ENCODE peak calls at places on chromosomes 6 and 20, in five cellular contexts. One of them, this sample, is unnamed.
A peak's percentile ranks its signal among the peaks of the same experiment; 100 is the strongest.

GRCh38 chr6:169891421-169891820 is 140.0 kb downstream of the ERMARD start:
- DNase-seq in GM23248: no peak
- DNase-seq in adipocyte: no peak
- DNase-seq in astrocyte of the spinal cord: no peak
- DNase-seq in fibroblast of mammary gland: no peak
- DNase-seq in this sample: no peak

GRCh38 chr6:118725944-118726343 is 74.6 kb upstream of the CEP85L start:
- DNase-seq in GM23248: no peak
- DNase-seq in adipocyte: no peak
- DNase-seq in astrocyte of the spinal cord: no peak
- DNase-seq in fibroblast of mammary gland: no peak
- DNase-seq in this sample: no peak

GRCh38 chr6:158843751-158844683 is 24.8 kb upstream of the EZR start:
- DNase-seq in GM23248: no peak
- DNase-seq in adipocyte: no peak
- DNase-seq in astrocyte of the spinal cord: no peak
- DNase-seq in fibroblast of mammary gland: no peak
- DNase-seq in this sample: no peak

GRCh38 chr20:21719592-21720214 is 14.2 kb downstream of the PAX1 start:
- DNase-seq in GM23248: peak; percentile 51
- DNase-seq in adipocyte: peak; percentile 84
- DNase-seq in astrocyte of the spinal cord: peak; percentile 67
- DNase-seq in fibroblast of mammary gland: peak; percentile 69
- DNase-seq in this sample: peak; percentile 77

GRCh38 chr6:17429381-17430061 is 36.1 kb downstream of the CAP2 start:
- DNase-seq in GM23248: peak; percentile 34
- DNase-seq in adipocyte: peak; percentile 27
- DNase-seq in astrocyte of the spinal cord: peak; percentile 54
- DNase-seq in fibroblast of mammary gland: peak; percentile 35
- DNase-seq in this sample: no peak

GRCh38 chr6:82227770-82228169 is 19.8 kb downstream of the IBTK start:
- DNase-seq in GM23248: no peak
- DNase-seq in adipocyte: no peak
- DNase-seq in astrocyte of the spinal cord: no peak
- DNase-seq in fibroblast of mammary gland: no peak
- DNase-seq in this sample: no peak

GRCh38 chr6:3075522-3076113 is 7.3 kb downstream of the RIPK1 start:
- DNase-seq in GM23248: no peak
- DNase-seq in adipocyte: no peak
- DNase-seq in astrocyte of the spinal cord: peak; percentile 12
- DNase-seq in fibroblast of mammary gland: peak; percentile 27
- DNase-seq in this sample: no peak

GRCh38 chr6:42449917-42450313 is 1.8 kb downstream of the TRERF1 start:
- DNase-seq in GM23248: peak; percentile 18
- DNase-seq in adipocyte: no peak
- DNase-seq in astrocyte of the spinal cord: no peak
- DNase-seq in fibroblast of mammary gland: peak; percentile 35
- DNase-seq in this sample: peak; percentile 14

GRCh38 chr20:21099653-21100589 is 6.2 kb downstream of the LINC00237 start:
- DNase-seq in GM23248: no peak
- DNase-seq in adipocyte: peak; percentile 1
- DNase-seq in astrocyte of the spinal cord: no peak
- DNase-seq in fibroblast of mammary gland: no peak
- DNase-seq in this sample: peak; percentile 30

GRCh38 chr20:58851221-58851968 is 693 bp upstream of the GNAS-AS1 start:
- DNase-seq in GM23248: peak; percentile 59
- DNase-seq in adipocyte: no peak
- DNase-seq in astrocyte of the spinal cord: no peak
- DNase-seq in fibroblast of mammary gland: no peak
- DNase-seq in this sample: no peak

GRCh38 chr20:18879262-18879661 is 65.7 kb downstream of the SCP2D1 start:
- DNase-seq in GM23248: no peak
- DNase-seq in adipocyte: no peak
- DNase-seq in astrocyte of the spinal cord: no peak
- DNase-seq in fibroblast of mammary gland: no peak
- DNase-seq in this sample: peak; percentile 84

GRCh38 chr6:111237757-111238260 is 150.5 kb downstream of the SLC16A10 start:
- DNase-seq in GM23248: peak; percentile 24
- DNase-seq in adipocyte: no peak
- DNase-seq in astrocyte of the spinal cord: no peak
- DNase-seq in fibroblast of mammary gland: peak; percentile 50
- DNase-seq in this sample: no peak

GRCh38 chr6:137811121-137811911 is 55.7 kb upstream of the TNFAIP3 start:
- DNase-seq in GM23248: peak; percentile 95
- DNase-seq in adipocyte: peak; percentile 74
- DNase-seq in astrocyte of the spinal cord: peak; percentile 85
- DNase-seq in fibroblast of mammary gland: peak; percentile 85
- DNase-seq in this sample: peak; percentile 98

GRCh38 chr6:1917628-1918371 is 308.1 kb downstream of the FOXC1 start:
- DNase-seq in GM23248: peak; percentile 90
- DNase-seq in adipocyte: peak; percentile 72
- DNase-seq in astrocyte of the spinal cord: peak; percentile 78
- DNase-seq in fibroblast of mammary gland: peak; percentile 85
- DNase-seq in this sample: peak; percentile 94

DNA sequence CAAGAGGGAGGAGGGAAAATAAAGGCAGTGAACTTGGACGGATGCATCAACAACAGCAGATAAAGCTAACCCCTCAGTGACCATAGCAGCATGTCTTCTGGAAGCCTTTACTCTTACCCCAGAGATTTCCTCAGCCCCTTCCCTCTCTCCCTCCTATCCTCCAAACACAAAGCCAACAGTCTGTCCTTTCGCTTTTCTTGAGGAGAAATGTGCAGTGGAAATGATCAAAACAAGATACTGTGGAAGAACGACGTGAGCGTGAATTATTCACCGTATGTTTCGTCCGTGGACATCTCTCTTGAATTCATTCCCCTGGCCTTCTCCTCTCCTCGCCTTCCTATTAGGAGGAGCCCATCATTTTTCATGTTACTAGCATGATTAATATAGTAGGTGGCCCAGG is 8.5 kb downstream of the NRN1 start:
- DNase-seq in GM23248: peak; percentile 58
- DNase-seq in adipocyte: no peak
- DNase-seq in astrocyte of the spinal cord: no peak
- DNase-seq in fibroblast of mammary gland: peak; percentile 34
- DNase-seq in this sample: no peak
- H3K4me3 ChIP-seq in GM23248: peak overlapping the region; percentile 99
- H3K4me3 ChIP-seq in adipocyte: peak overlapping the region; percentile 77
- H3K4me3 ChIP-seq in astrocyte of the spinal cord: no peak overlapping the region
- H3K4me3 ChIP-seq in fibroblast of mammary gland: peak overlapping the region; percentile 45
- H3K4me3 ChIP-seq in this sample: no peak overlapping the region

DNA sequence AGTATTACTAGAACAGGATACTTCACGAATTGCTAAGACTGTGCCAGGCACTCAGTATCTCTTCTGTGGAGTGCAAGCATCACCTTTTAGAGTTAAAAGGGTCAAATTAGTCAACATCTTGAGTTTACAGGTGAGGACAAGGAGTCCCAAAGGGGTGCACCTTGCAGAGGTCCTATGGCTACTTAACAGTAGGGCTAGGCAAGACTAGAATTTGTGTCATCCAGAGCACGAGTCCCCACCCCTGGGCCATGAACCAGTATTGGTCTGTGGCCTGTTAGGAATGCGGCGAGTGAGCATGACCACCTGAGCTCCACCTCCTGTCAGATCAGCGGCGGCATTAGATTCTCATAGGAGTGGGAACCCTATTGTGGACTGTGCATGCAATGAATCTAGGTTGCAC is 10.5 kb upstream of the DSTN start:
- DNase-seq in GM23248: no peak
- DNase-seq in adipocyte: no peak
- DNase-seq in astrocyte of the spinal cord: no peak
- DNase-seq in fibroblast of mammary gland: no peak
- DNase-seq in this sample: no peak
- H3K4me3 ChIP-seq in GM23248: no peak overlapping the region
- H3K4me3 ChIP-seq in adipocyte: no peak overlapping the region
- H3K4me3 ChIP-seq in astrocyte of the spinal cord: no peak overlapping the region
- H3K4me3 ChIP-seq in fibroblast of mammary gland: no peak overlapping the region
- H3K4me3 ChIP-seq in this sample: no peak overlapping the region

GRCh38 chr6:44224978-44225330 is 1.6 kb downstream of the SLC29A1 start:
- DNase-seq in GM23248: no peak
- DNase-seq in adipocyte: no peak
- DNase-seq in astrocyte of the spinal cord: no peak
- DNase-seq in fibroblast of mammary gland: no peak
- DNase-seq in this sample: no peak
- H3K4me3 ChIP-seq in GM23248: no peak overlapping the region
- H3K4me3 ChIP-seq in adipocyte: no peak overlapping the region
- H3K4me3 ChIP-seq in astrocyte of the spinal cord: no peak overlapping the region
- H3K4me3 ChIP-seq in fibroblast of mammary gland: no peak overlapping the region
- H3K4me3 ChIP-seq in this sample: no peak overlapping the region

GRCh38 chr6:70954750-70955149 is 2.1 kb downstream of the B3GAT2 start:
- DNase-seq in GM23248: no peak
- DNase-seq in adipocyte: no peak
- DNase-seq in astrocyte of the spinal cord: no peak
- DNase-seq in fibroblast of mammary gland: no peak
- DNase-seq in this sample: no peak

GRCh38 chr6:70956451-70957283 is at the start of gene B3GAT2:
- DNase-seq in GM23248: peak; percentile 52
- DNase-seq in adipocyte: peak; percentile 41
- DNase-seq in astrocyte of the spinal cord: peak; percentile 38
- DNase-seq in fibroblast of mammary gland: peak; percentile 11
- DNase-seq in this sample: peak; percentile 21

GRCh38 chr6:70955441-70956190 is 1.2 kb downstream of the B3GAT2 start:
- DNase-seq in GM23248: peak; percentile 83
- DNase-seq in adipocyte: peak; percentile 90
- DNase-seq in astrocyte of the spinal cord: peak; percentile 62
- DNase-seq in fibroblast of mammary gland: peak; percentile 68
- DNase-seq in this sample: peak; percentile 90

GRCh38 chr6:70956191-70956450 is 739 bp downstream of the B3GAT2 start:
- DNase-seq in GM23248: no peak
- DNase-seq in adipocyte: no peak
- DNase-seq in astrocyte of the spinal cord: no peak
- DNase-seq in fibroblast of mammary gland: no peak
- DNase-seq in this sample: no peak

DNA sequence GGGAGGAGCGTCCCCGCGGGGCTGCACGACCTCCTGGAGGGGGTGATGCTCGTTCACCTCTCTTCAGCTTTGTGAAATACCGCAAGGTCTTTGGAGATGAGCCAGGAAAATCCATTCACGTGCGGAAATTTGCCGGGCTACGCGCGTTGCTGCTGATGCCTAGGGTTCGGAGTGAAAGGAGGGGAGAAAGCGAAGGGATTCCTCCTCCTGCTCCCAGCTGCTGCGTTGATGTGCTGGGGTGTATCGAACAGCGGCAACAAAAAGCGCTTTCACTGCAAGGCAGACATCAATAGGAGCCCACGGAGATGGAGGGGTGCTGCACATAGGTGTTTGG is 391 bp upstream of the B3GAT2 start:
- DNase-seq in GM23248: no peak
- DNase-seq in adipocyte: no peak
- DNase-seq in astrocyte of the spinal cord: no peak
- DNase-seq in fibroblast of mammary gland: no peak
- DNase-seq in this sample: no peak
- H3K4me3 ChIP-seq in GM23248: peak overlapping the region; percentile 65
- H3K4me3 ChIP-seq in adipocyte: peak overlapping the region; percentile 77
- H3K4me3 ChIP-seq in astrocyte of the spinal cord: peak overlapping the region; percentile 42
- H3K4me3 ChIP-seq in fibroblast of mammary gland: peak overlapping the region; percentile 27
- H3K4me3 ChIP-seq in this sample: no peak overlapping the region

GRCh38 chr6:30612213-30612612 is 4.8 kb downstream of the PPP1R10 start:
- DNase-seq in GM23248: peak; percentile 66
- DNase-seq in adipocyte: peak; percentile 65
- DNase-seq in astrocyte of the spinal cord: no peak
- DNase-seq in fibroblast of mammary gland: peak; percentile 61
- DNase-seq in this sample: peak; percentile 45
- H3K4me3 ChIP-seq in GM23248: no peak overlapping the region
- H3K4me3 ChIP-seq in adipocyte: no peak overlapping the region
- H3K4me3 ChIP-seq in astrocyte of the spinal cord: no peak overlapping the region
- H3K4me3 ChIP-seq in fibroblast of mammary gland: no peak overlapping the region
- H3K4me3 ChIP-seq in this sample: no peak overlapping the region

GRCh38 chr6:24666616-24667377 is at the start of the genes ACOT13 and TDP2:
- DNase-seq in GM23248: peak; percentile 98
- DNase-seq in adipocyte: peak; percentile 98
- DNase-seq in astrocyte of the spinal cord: peak; percentile 96
- DNase-seq in fibroblast of mammary gland: peak; percentile 95
- DNase-seq in this sample: peak; percentile 97

GRCh38 chr6:24663198-24663597 is 3.5 kb downstream of the TDP2 start:
- DNase-seq in GM23248: no peak
- DNase-seq in adipocyte: no peak
- DNase-seq in astrocyte of the spinal cord: no peak
- DNase-seq in fibroblast of mammary gland: no peak
- DNase-seq in this sample: no peak

GRCh38 chr6:24666097-24666615 is 543 bp downstream of the TDP2 start:
- DNase-seq in GM23248: peak; percentile 71
- DNase-seq in adipocyte: peak; percentile 59
- DNase-seq in astrocyte of the spinal cord: peak; percentile 48
- DNase-seq in fibroblast of mammary gland: peak; percentile 21
- DNase-seq in this sample: peak; percentile 54

GRCh38 chr6:24662206-24662605 is 4.5 kb downstream of the TDP2 start:
- DNase-seq in GM23248: no peak
- DNase-seq in adipocyte: no peak
- DNase-seq in astrocyte of the spinal cord: no peak
- DNase-seq in fibroblast of mammary gland: no peak
- DNase-seq in this sample: no peak

DNA sequence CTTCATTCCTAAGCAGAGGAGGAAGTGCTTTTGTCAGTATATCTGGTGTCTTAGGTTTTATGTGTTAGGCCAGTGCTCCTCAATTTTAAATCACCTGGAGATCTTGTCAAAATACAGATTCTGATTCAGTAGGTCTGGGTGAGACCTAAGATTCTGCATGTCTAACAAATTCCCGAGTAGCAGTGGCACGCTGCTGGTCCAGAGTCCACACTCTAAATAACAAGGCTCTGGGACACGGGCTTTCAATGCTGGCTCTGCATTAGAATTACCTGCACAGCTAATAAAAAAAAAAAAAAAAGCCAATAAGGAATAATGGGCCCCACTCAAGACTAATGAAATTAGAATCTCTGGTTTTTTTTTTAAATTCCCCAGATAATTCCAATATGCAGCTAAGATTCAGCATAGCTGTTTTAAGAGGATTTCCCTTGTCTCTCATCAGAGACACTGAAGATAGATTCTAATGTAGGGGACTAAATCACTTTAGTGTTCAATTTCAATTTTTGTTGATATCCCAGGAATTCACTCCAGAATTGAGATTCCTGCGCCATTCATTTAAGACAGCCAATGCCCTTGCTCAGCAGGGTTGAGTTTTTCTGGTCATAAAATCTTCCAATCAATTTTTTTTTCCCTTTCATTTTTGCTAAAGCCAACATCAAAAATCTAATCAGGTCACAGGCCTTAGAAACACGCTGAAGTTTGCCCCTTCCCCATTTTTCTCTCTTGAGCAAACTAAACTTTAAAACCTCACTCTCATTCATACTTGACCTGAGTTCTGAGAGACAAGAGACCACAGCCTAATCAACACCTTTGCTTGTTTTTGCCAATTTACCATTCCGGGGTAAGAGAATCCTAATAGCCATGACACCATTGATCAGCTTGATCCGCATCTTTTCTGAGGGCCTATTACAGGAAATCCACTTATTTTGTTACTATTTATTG is 2.4 kb downstream of the TDP2 start:
- DNase-seq in GM23248: no peak
- DNase-seq in adipocyte: no peak
- DNase-seq in astrocyte of the spinal cord: no peak
- DNase-seq in fibroblast of mammary gland: no peak
- DNase-seq in this sample: no peak
- H3K4me3 ChIP-seq in GM23248: peak overlapping the region; percentile 95
- H3K4me3 ChIP-seq in adipocyte: no peak overlapping the region
- H3K4me3 ChIP-seq in astrocyte of the spinal cord: no peak overlapping the region
- H3K4me3 ChIP-seq in fibroblast of mammary gland: no peak overlapping the region
- H3K4me3 ChIP-seq in this sample: no peak overlapping the region